ENCODE peak calls at places on chromosomes 12 and 14, in ten cellular contexts. K, F, G, Y, B, Z, A, E, X and I are unnamed samples.

GRCh38 chr12:52515927-52516831 is 4.0 kb downstream of the KRT5 start:
- DNase-seq in Y (no peak), A (no peak), G (no peak), K (no peak), E (no peak), F (peak), B (no peak), Z (no peak), X (no peak), I (no peak)

GRCh38 chr12:71731439-71732356 is 23.0 kb upstream of the RAB21 start:
- DNase-seq in Z (no peak), Y (peak), B (no peak), A (no peak), E (no peak), F (peak), K (no peak), G (peak), X (no peak), I (no peak)

GRCh38 chr14:73289729-73290128 is 52.4 kb downstream of the PAPLN start:
- DNase-seq in Y (no peak), E (no peak), Z (no peak), A (no peak), K (no peak), F (peak), X (no peak), G (no peak), B (no peak), I (no peak)

GRCh38 chr14:24674204-24674970 is 40.4 kb upstream of the GZMB start:
- DNase-seq in B (no peak), E (no peak), K (no peak), F (no peak), A (peak), G (no peak), Y (no peak), X (no peak), Z (no peak), I (no peak)

GRCh38 chr12:22477166-22477893 is 67.0 kb downstream of the C2CD5 start:
- DNase-seq in Z (no peak), X (peak), K (no peak), B (no peak), G (peak), E (no peak), F (peak), A (no peak), Y (no peak), I (no peak)

GRCh38 chr14:25150934-25151790 is 101.2 kb upstream of the STXBP6 start:
- DNase-seq in Y (no peak), E (no peak), Z (no peak), B (no peak), F (peak), K (no peak), G (peak), X (peak), A (no peak), I (no peak)

GRCh38 chr12:118560733-118561132 is 184.4 kb downstream of the SUDS3 start:
- DNase-seq in G (no peak), Z (no peak), E (no peak), K (no peak), Y (no peak), A (no peak), X (no peak), F (no peak), B (no peak), I (no peak)

GRCh38 chr12:104737682-104738370 is 220.3 kb downstream of the SLC41A2 start:
- DNase-seq in X (no peak), Y (no peak), K (no peak), A (no peak), E (no peak), G (no peak), Z (no peak), B (peak), F (no peak), I (no peak)

GRCh38 chr12:12442548-12443071 is 85.7 kb downstream of the BORCS5 start:
- DNase-seq in B (no peak), A (no peak), Z (no peak), X (no peak), E (no peak), Y (no peak), G (peak), K (no peak), F (no peak), I (no peak)

GRCh38 chr12:92574911-92575570 is 127.7 kb upstream of the PLEKHG7 start:
- DNase-seq in B (no peak), E (no peak), A (no peak), X (no peak), Z (no peak), F (no peak), Y (peak), G (no peak), K (no peak), I (no peak)

GRCh38 chr12:108511633-108512540 is 3.2 kb upstream of the FICD start:
- DNase-seq in X (peak), G (peak), A (peak), E (peak), K (peak), Z (peak), Y (peak), F (peak), B (no peak), I (peak)

GRCh38 chr14:57295261-57295660 is 26.5 kb downstream of the AP5M1 start:
- DNase-seq in E (no peak), Y (no peak), F (no peak), A (no peak), K (no peak), B (no peak), G (no peak), X (no peak), Z (no peak), I (no peak)

GRCh38 chr12:118318703-118319102 is 54.0 kb downstream of the TAOK3 start:
- DNase-seq in F (no peak), Z (no peak), G (no peak), X (no peak), B (no peak), A (no peak), Y (no peak), E (no peak), K (no peak), I (no peak)

GRCh38 chr14:20658246-20658645 is 16.8 kb upstream of the OR6S1 start:
- DNase-seq in A (no peak), B (peak), Y (no peak), Z (no peak), F (no peak), X (no peak), E (no peak), G (no peak), K (no peak), I (no peak)

GRCh38 chr12:24991209-24992049 is 42.5 kb upstream of the BCAT1 start:
- DNase-seq in K (no peak), Z (no peak), Y (peak), A (peak), E (no peak), B (no peak), X (peak), F (peak), G (peak), I (no peak)

GRCh38 chr14:103204852-103205540 is 81.7 kb downstream of the TNFAIP2 start:
- DNase-seq in Z (no peak), G (no peak), K (no peak), A (no peak), F (peak), E (no peak), X (no peak), Y (no peak), B (no peak), I (no peak)

GRCh38 chr14:61516125-61516740 is 179.1 kb upstream of the HIF1A start:
- DNase-seq in B (no peak), X (no peak), Y (no peak), Z (no peak), G (no peak), F (peak), K (no peak), A (no peak), E (no peak), I (no peak)

GRCh38 chr14:52923902-52924575 is 26.8 kb downstream of the FERMT2 start:
- DNase-seq in Z (no peak), E (no peak), F (no peak), X (no peak), A (no peak), Y (no peak), G (no peak), B (no peak), K (no peak), I (no peak)

GRCh38 chr12:107512391-107512790 is 173.2 kb upstream of the PWP1 start:
- DNase-seq in E (no peak), Y (no peak), A (no peak), Z (no peak), F (peak), B (no peak), K (no peak), X (no peak), G (no peak), I (no peak)

GRCh38 chr14:92651106-92651792 is 97.2 kb downstream of the LGMN start:
- DNase-seq in K (no peak), X (no peak), E (peak), Y (no peak), Z (no peak), F (no peak), A (peak), G (no peak), B (peak), I (no peak)
- TF ChIP-seq CTCF in K (no peak), X (no peak), E (no peak), Y (no peak), Z (no peak), F (no peak), A (no peak), G (no peak), B (no peak), I (no peak)

GRCh38 chr12:58033831-58034230 is 92.5 kb downstream of the ATP23 start:
- DNase-seq in B (no peak), Z (no peak), X (no peak), K (no peak), G (no peak), E (no peak), A (no peak), Y (no peak), F (no peak), I (no peak)
- TF ChIP-seq CTCF in B (no peak), Z (no peak), X (no peak), K (no peak), G (no peak), E (no peak), A (no peak), Y (no peak), F (no peak), I (no peak)

GRCh38 chr12:46556820-46557524 is 184.4 kb upstream of the SLC38A2 start:
- DNase-seq in B (no peak), A (no peak), E (no peak), K (no peak), X (peak), Y (no peak), F (peak), G (peak), Z (no peak), I (no peak)
- TF ChIP-seq CTCF in B (no peak), A (no peak), E (no peak), K (no peak), X (no peak), Y (no peak), F (peak), G (no peak), Z (no peak), I (no peak)

GRCh38 chr12:70559390-70559789 is 77.8 kb downstream of the PTPRB start:
- DNase-seq in F (no peak), G (no peak), A (no peak), E (no peak), X (no peak), Z (no peak), Y (no peak), K (no peak), B (no peak), I (no peak)

GRCh38 chr12:70556179-70556869 is 80.9 kb downstream of the PTPRB start:
- DNase-seq in X (no peak), Y (no peak), E (no peak), A (no peak), B (no peak), F (no peak), K (no peak), Z (no peak), G (no peak), I (no peak)

GRCh38 chr12:70561550-70561949 is 75.7 kb downstream of the PTPRB start:
- DNase-seq in Y (no peak), G (no peak), Z (no peak), B (no peak), A (no peak), F (no peak), X (no peak), K (no peak), E (no peak), I (no peak)

GRCh38 chr12:70557583-70558263 is 79.5 kb downstream of the PTPRB start:
- DNase-seq in Z (no peak), K (no peak), G (no peak), Y (no peak), B (no peak), X (no peak), A (no peak), F (no peak), E (no peak), I (no peak)

DNA sequence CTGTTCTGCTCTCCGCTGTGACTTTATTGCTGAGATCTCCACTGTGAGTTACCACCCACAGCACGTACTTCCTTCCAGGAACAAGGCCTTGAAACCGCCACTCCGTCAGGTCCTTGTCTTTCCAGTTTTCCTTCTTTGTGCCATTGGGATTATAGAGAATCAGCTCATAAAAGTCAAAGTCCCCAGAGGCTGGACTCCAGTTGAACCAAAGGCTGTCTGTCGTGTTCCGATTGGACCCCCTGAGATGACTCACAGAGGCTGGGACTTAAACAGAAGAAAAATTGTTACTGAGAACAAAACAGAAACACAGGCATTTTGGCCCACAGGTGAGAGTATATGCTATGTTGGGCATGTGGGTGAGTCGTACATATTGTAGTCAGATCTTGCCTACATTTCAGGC is 76.6 kb downstream of the PTPRB start:
- DNase-seq in Y (no peak), Z (no peak), K (no peak), E (no peak), X (no peak), G (no peak), F (no peak), B (no peak), A (no peak), I (no peak)
- TF ChIP-seq CTCF in Y (no peak), Z (no peak), K (no peak), E (no peak), X (no peak), G (no peak), F (no peak), B (no peak), A (no peak), I (no peak)

DNA sequence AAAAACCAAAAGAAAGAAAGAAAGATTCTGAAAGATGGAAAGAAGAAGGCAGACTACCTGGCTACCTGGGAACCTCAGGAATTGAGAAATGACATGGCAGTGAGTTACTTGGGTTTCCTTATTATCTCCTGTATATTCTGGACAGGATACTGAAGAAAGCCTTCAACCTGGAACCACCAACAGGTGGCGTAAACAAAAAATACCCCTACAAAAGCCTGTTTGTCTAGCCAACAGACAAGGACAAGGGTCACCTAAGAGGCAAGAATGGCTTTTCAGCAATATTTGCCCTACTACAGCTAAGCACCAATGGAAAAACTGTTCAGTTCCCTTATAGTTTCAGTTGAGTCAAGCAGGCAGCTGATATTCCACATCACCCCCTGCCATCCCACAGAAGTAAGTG is 274.9 kb downstream of the GPHN start:
- DNase-seq in G (no peak), A (no peak), B (no peak), F (no peak), X (no peak), Y (no peak), E (no peak), K (no peak), Z (no peak), I (no peak)
- TF ChIP-seq CTCF in G (no peak), A (no peak), B (no peak), F (no peak), X (no peak), Y (no peak), E (no peak), K (no peak), Z (no peak), I (no peak)

DNA sequence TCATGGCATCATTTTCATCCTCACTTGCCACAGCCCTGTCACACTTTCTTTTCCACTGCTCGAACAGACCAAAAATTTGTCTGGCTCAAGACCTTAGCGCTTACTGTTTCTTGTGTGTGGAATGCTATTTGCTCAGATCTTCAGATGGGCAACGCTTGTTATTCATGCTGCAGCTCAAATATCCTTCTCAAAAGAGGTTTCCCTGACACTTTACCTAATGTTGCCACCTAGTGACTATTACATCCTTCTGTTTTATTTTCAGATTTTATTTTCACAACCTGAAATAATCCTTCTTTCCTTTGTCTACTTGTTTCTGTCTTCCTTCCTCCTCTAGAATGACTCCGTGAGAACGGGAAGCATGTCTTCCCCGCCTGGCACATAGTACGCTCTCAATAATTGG is 5.6 kb downstream of the FBXO33 start:
- DNase-seq in G (peak), Y (no peak), X (peak), F (peak), A (no peak), E (no peak), B (no peak), K (no peak), Z (no peak), I (no peak)
- TF ChIP-seq CTCF in G (peak), Y (no peak), X (peak), F (peak), A (peak), E (no peak), B (no peak), K (peak), Z (no peak), I (peak)

DNA sequence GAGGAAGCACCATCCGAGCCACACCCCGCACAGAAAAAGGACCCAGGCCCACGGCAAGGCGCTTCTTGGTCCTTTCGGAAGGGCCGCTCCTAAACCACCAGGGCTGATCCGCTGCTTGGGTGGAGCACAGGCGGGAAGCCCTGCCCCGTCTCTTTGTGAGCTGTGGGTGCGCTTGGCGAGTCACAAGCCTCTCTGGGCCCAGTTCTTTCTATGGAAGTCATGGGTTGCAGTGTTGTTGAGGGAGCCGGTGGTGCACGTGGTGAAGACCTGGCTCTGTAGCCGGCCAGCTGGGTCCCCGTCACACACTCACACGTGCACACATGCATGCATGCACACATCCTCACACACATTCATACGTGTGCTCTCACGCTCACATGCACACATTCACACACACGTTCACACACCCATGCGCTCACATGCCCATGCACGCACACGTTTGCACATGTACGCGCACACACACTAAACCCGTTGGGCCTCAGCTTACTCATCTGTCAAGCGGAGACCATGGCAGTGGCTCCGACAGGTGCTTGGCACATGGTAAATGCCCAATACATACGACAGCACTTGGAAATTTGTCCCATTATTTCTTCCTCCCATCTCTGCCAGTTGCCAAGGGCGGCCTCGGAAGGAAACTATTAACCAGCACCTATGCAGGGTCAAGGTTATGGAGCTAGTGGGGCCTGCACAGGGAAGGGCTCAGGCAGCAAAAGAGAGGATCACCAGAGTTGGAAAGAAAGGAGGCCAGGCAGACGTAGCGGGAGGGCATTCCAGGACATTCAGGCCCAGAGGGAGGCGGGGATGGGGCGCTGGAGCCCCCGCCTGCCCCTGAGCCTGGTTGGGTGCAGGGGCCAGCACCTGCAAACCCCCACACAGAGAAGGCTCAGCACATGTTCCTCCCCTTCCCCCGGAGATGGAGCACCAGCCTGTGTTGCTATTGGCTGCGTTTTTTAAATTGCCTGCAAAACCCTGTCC is 96.9 kb downstream of the SETD3 start:
- DNase-seq in A (no peak), G (no peak), F (no peak), B (no peak), X (no peak), E (no peak), Z (no peak), K (no peak), Y (no peak), I (no peak)
- TF ChIP-seq CTCF in A (no peak), G (no peak), F (no peak), B (no peak), X (no peak), E (no peak), Z (no peak), K (no peak), Y (no peak), I (no peak)

GRCh38 chr12:100927825-100928224 is 133.2 kb downstream of the ANO4 start:
- DNase-seq in B (no peak), G (peak), K (no peak), A (no peak), X (no peak), Y (peak), Z (no peak), E (no peak), F (peak), I (no peak)

DNA sequence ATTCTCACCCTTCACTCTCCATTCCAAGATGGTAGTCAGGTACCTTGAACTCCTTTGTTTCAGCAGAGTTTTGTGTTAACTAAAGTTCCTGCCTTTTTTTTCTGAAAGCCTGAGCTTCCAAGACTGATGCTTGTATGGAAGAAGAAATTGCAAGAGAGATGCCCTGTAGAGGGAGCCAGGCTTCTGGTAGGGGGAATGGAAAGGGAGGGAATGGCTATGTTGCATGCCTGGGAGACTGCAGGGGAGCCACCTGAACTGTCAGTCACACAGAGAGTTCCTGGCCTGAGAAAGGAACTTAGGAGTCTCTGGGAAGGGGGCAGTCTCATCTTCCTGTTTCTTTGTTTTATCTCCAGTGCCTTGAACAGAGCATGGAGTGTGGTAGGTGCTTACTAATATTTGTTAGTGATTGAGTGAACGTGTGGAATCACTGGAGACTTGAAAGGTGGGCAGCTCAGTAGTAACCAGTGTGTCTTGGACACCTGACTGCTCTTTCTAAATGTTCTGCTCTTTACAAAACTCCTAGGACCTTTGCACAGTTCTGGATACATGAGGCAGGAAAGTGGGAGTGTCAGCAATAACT is 132.2 kb downstream of the ANO4 start:
- DNase-seq in Y (peak), Z (no peak), K (no peak), E (no peak), F (peak), A (no peak), B (no peak), G (peak), X (no peak), I (no peak)
- TF ChIP-seq CTCF in Y (peak), Z (no peak), K (no peak), E (no peak), F (peak), A (peak), B (peak), G (peak), X (peak), I (peak)